ENCODE peak calls at places on chromosomes 5 and 9, in six cellular contexts. One of them, this sample, is unnamed.
A peak's percentile ranks its signal among the peaks of the same experiment; 100 is the strongest.

GRCh38 chr5:67561145-67561932 is 364.7 kb upstream of the CD180 start:
- DNase-seq in OCI-LY7: no peak
- DNase-seq in pancreas: no peak
- DNase-seq in stimulated activated CD4-positive, alpha-beta T cell treated with anti-CD3 and anti-CD28 coated beads, Interleukin-15, amount 100 ng/mL, for 24 hours: no peak
- DNase-seq in heart right ventricle: no peak
- DNase-seq in neural progenitor cell: no peak
- DNase-seq in this sample: no peak

GRCh38 chr9:99118782-99119466 is 14.0 kb downstream of the TGFBR1 start:
- DNase-seq in OCI-LY7: peak; percentile 81
- DNase-seq in pancreas: no peak
- DNase-seq in stimulated activated CD4-positive, alpha-beta T cell treated with anti-CD3 and anti-CD28 coated beads, Interleukin-15, amount 100 ng/mL, for 24 hours: peak; percentile 63
- DNase-seq in heart right ventricle: no peak
- DNase-seq in neural progenitor cell: no peak
- DNase-seq in this sample: peak; percentile 75

GRCh38 chr5:163387970-163388369 is 49.4 kb upstream of the CCNG1 start:
- DNase-seq in OCI-LY7: no peak
- DNase-seq in pancreas: no peak
- DNase-seq in stimulated activated CD4-positive, alpha-beta T cell treated with anti-CD3 and anti-CD28 coated beads, Interleukin-15, amount 100 ng/mL, for 24 hours: no peak
- DNase-seq in heart right ventricle: no peak
- DNase-seq in neural progenitor cell: no peak
- DNase-seq in this sample: no peak

GRCh38 chr9:3700772-3701171 is 175.0 kb upstream of the RFX3 start:
- DNase-seq in OCI-LY7: no peak
- DNase-seq in pancreas: no peak
- DNase-seq in stimulated activated CD4-positive, alpha-beta T cell treated with anti-CD3 and anti-CD28 coated beads, Interleukin-15, amount 100 ng/mL, for 24 hours: no peak
- DNase-seq in heart right ventricle: no peak
- DNase-seq in neural progenitor cell: no peak
- DNase-seq in this sample: no peak

GRCh38 chr9:129383415-129384088 is 205.5 kb upstream of the IER5L start:
- DNase-seq in OCI-LY7: peak; percentile 83
- DNase-seq in pancreas: peak; percentile 82
- DNase-seq in stimulated activated CD4-positive, alpha-beta T cell treated with anti-CD3 and anti-CD28 coated beads, Interleukin-15, amount 100 ng/mL, for 24 hours: peak; percentile 74
- DNase-seq in heart right ventricle: peak; percentile 87
- DNase-seq in neural progenitor cell: peak; percentile 71
- DNase-seq in this sample: peak; percentile 74

GRCh38 chr5:51829691-51830090 is 446.4 kb downstream of the ISL1 start:
- DNase-seq in OCI-LY7: no peak
- DNase-seq in pancreas: no peak
- DNase-seq in stimulated activated CD4-positive, alpha-beta T cell treated with anti-CD3 and anti-CD28 coated beads, Interleukin-15, amount 100 ng/mL, for 24 hours: no peak
- DNase-seq in heart right ventricle: no peak
- DNase-seq in neural progenitor cell: no peak
- DNase-seq in this sample: no peak

GRCh38 chr9:71541436-71541835 is 226.9 kb downstream of the CEMIP2 start:
- DNase-seq in OCI-LY7: no peak
- DNase-seq in pancreas: no peak
- DNase-seq in stimulated activated CD4-positive, alpha-beta T cell treated with anti-CD3 and anti-CD28 coated beads, Interleukin-15, amount 100 ng/mL, for 24 hours: no peak
- DNase-seq in heart right ventricle: no peak
- DNase-seq in neural progenitor cell: no peak
- DNase-seq in this sample: no peak

GRCh38 chr5:96157077-96157780 is 195.6 kb upstream of the ELL2 start:
- DNase-seq in OCI-LY7: no peak
- DNase-seq in pancreas: no peak
- DNase-seq in stimulated activated CD4-positive, alpha-beta T cell treated with anti-CD3 and anti-CD28 coated beads, Interleukin-15, amount 100 ng/mL, for 24 hours: no peak
- DNase-seq in heart right ventricle: no peak
- DNase-seq in neural progenitor cell: no peak
- DNase-seq in this sample: no peak

GRCh38 chr5:170791325-170791954 is 7.9 kb downstream of the GABRP start:
- DNase-seq in OCI-LY7: peak; percentile 22
- DNase-seq in pancreas: peak; percentile 77
- DNase-seq in stimulated activated CD4-positive, alpha-beta T cell treated with anti-CD3 and anti-CD28 coated beads, Interleukin-15, amount 100 ng/mL, for 24 hours: peak; percentile 44
- DNase-seq in heart right ventricle: peak; percentile 76
- DNase-seq in neural progenitor cell: peak; percentile 84
- DNase-seq in this sample: peak; percentile 33

GRCh38 chr5:80736730-80737129 is 81.9 kb upstream of the DHFR start:
- DNase-seq in OCI-LY7: no peak
- DNase-seq in pancreas: no peak
- DNase-seq in stimulated activated CD4-positive, alpha-beta T cell treated with anti-CD3 and anti-CD28 coated beads, Interleukin-15, amount 100 ng/mL, for 24 hours: no peak
- DNase-seq in heart right ventricle: no peak
- DNase-seq in neural progenitor cell: no peak
- DNase-seq in this sample: no peak

GRCh38 chr9:128588581-128589233 is 36.3 kb downstream of the SPTAN1 start:
- DNase-seq in OCI-LY7: no peak
- DNase-seq in pancreas: no peak
- DNase-seq in stimulated activated CD4-positive, alpha-beta T cell treated with anti-CD3 and anti-CD28 coated beads, Interleukin-15, amount 100 ng/mL, for 24 hours: no peak
- DNase-seq in heart right ventricle: no peak
- DNase-seq in neural progenitor cell: no peak
- DNase-seq in this sample: no peak

GRCh38 chr9:929719-930118 is 46.7 kb upstream of the DMRT3 start:
- DNase-seq in OCI-LY7: no peak
- DNase-seq in pancreas: no peak
- DNase-seq in stimulated activated CD4-positive, alpha-beta T cell treated with anti-CD3 and anti-CD28 coated beads, Interleukin-15, amount 100 ng/mL, for 24 hours: no peak
- DNase-seq in heart right ventricle: no peak
- DNase-seq in neural progenitor cell: no peak
- DNase-seq in this sample: no peak

GRCh38 chr9:69136781-69137180 is 37.3 kb upstream of the TJP2 start:
- DNase-seq in OCI-LY7: no peak
- DNase-seq in pancreas: no peak
- DNase-seq in stimulated activated CD4-positive, alpha-beta T cell treated with anti-CD3 and anti-CD28 coated beads, Interleukin-15, amount 100 ng/mL, for 24 hours: no peak
- DNase-seq in heart right ventricle: peak; percentile 15
- DNase-seq in neural progenitor cell: peak; percentile 25
- DNase-seq in this sample: no peak

This sample was measured in activated CD4-positive, alpha-beta memory T cell treated with anti-CD3 and anti-CD28 coated beads for 36 hours.